ENCODE peak calls at places on chromosome 15, in eight cellular contexts. L is cardiac muscle cell, G is mammary epithelial cell, A is K562, E is IMR-90, M is OCI-LY7, J is thoracic aorta, C is left ventricle myocardium inferior. X is an unnamed sample. For H3K36me3, the result is how much of the 10 kb centered on the place peaks cover.

GRCh38 chr15:85024509-85025336 is 43.1 kb downstream of the PDE8A start:
- DNase-seq in G (peak), L (no peak), C (no peak), M (no peak), E (peak), J (no peak), A (no peak), X (no peak)

GRCh38 chr15:76345269-76345879 is 8.8 kb downstream of the ISL2 start:
- DNase-seq in G (no peak), C (no peak), M (no peak), A (no peak), J (no peak), L (no peak), E (no peak), X (no peak)

GRCh38 chr15:73741401-73741836 is 11.7 kb downstream of the INSYN1 start:
- DNase-seq in M (no peak), C (no peak), E (no peak), A (no peak), L (no peak), J (no peak), G (no peak), X (no peak)

GRCh38 chr15:95655089-95655488 is 675.4 kb upstream of the NR2F2 start:
- DNase-seq in M (no peak), A (no peak), G (no peak), E (peak), L (no peak), J (no peak), C (no peak), X (no peak)

GRCh38 chr15:70260580-70260979 is 162.9 kb upstream of the TLE3 start:
- DNase-seq in E (no peak), J (no peak), L (no peak), C (no peak), M (no peak), A (no peak), G (no peak), X (no peak)

GRCh38 chr15:67707520-67708283 is 117.6 kb upstream of the SKOR1 start:
- DNase-seq in E (peak), M (no peak), A (no peak), C (no peak), L (no peak), J (no peak), G (no peak), X (no peak)

GRCh38 chr15:91320106-91320505 is 220.0 kb downstream of the SV2B start:
- DNase-seq in E (no peak), M (no peak), J (no peak), G (no peak), A (no peak), L (no peak), C (no peak), X (no peak)

GRCh38 chr15:34603095-34603494 is 19.6 kb upstream of the GOLGA8B start:
- DNase-seq in G (no peak), L (no peak), C (no peak), M (no peak), E (peak), J (no peak), A (no peak), X (no peak)

GRCh38 chr15:27820232-27820631 is 278.9 kb downstream of the OCA2 start:
- DNase-seq in G (no peak), A (no peak), E (peak), L (no peak), M (no peak), C (no peak), J (no peak), X (no peak)

GRCh38 chr15:81216411-81216810 is 19.7 kb downstream of the IL16 start:
- DNase-seq in E (no peak), L (no peak), M (no peak), C (peak), G (no peak), J (no peak), A (no peak), X (no peak)

GRCh38 chr15:75051161-75051560 is 27.8 kb downstream of the PPCDC start:
- DNase-seq in A (no peak), L (no peak), E (no peak), G (no peak), C (peak), J (no peak), M (no peak), X (no peak)

GRCh38 chr15:70526221-70526973 is 237.0 kb downstream of the UACA start:
- DNase-seq in E (peak), A (no peak), G (peak), J (no peak), M (peak), C (no peak), L (no peak), X (no peak)

GRCh38 chr15:60614862-60615771 is 136.2 kb upstream of the ICE2 start:
- DNase-seq in M (no peak), L (no peak), A (peak), J (no peak), C (no peak), G (no peak), E (no peak), X (no peak)

GRCh38 chr15:40937762-40938529 is 8.8 kb downstream of the DLL4 start:
- DNase-seq in G (peak), E (no peak), J (no peak), C (no peak), L (no peak), A (no peak), M (no peak), X (no peak)

GRCh38 chr15:72685925-72686794 is at the start of the genes BBS4 and HIGD2B:
- DNase-seq in G (peak), M (peak), L (peak), E (peak), J (peak), C (peak), A (peak), X (peak)

GRCh38 chr15:101250931-101251829 is 668 bp downstream of the CHSY1 start:
- DNase-seq in L (peak), M (no peak), A (peak), E (no peak), G (peak), C (no peak), J (no peak), X (peak)

GRCh38 chr15:46265664-46266063 is 630.8 kb downstream of the SQOR start:
- DNase-seq in M (no peak), L (no peak), C (no peak), G (no peak), E (no peak), A (no peak), J (no peak), X (no peak)

GRCh38 chr15:51356147-51356546 is 14.7 kb downstream of the GLDN start:
- DNase-seq in M (no peak), A (no peak), J (no peak), L (no peak), E (no peak), C (no peak), G (no peak), X (no peak)

GRCh38 chr15:69783211-69783610 is 314.5 kb downstream of the TLE3 start:
- DNase-seq in M (peak), E (no peak), J (no peak), G (no peak), A (no peak), L (no peak), C (no peak), X (no peak)

GRCh38 chr15:99604865-99605264 is 39.1 kb downstream of the MEF2A start:
- DNase-seq in J (no peak), E (no peak), A (no peak), G (no peak), M (peak), L (no peak), C (no peak), X (no peak)

GRCh38 chr15:53693729-53694533 is 65.5 kb downstream of the WDR72 start:
- DNase-seq in C (peak), L (peak), M (no peak), A (no peak), J (no peak), G (peak), E (no peak), X (no peak)

GRCh38 chr15:87567399-87567798 is 689.1 kb downstream of the NTRK3 start:
- DNase-seq in J (no peak), M (no peak), E (no peak), C (no peak), G (no peak), L (no peak), A (no peak), X (no peak)

GRCh38 chr15:98561169-98561941 is 87.0 kb upstream of the IGF1R start:
- DNase-seq in G (no peak), M (no peak), A (no peak), L (no peak), C (no peak), E (no peak), J (no peak), X (no peak)

GRCh38 chr15:42858999-42859789 is 61.4 kb downstream of the TTBK2 start:
- DNase-seq in M (no peak), J (no peak), G (no peak), L (peak), C (no peak), A (no peak), E (peak), X (no peak)

GRCh38 chr15:100529556-100529955 is 806 bp upstream of the CERS3 start:
- DNase-seq in C (no peak), J (no peak), L (no peak), A (no peak), M (no peak), E (no peak), G (peak), X (no peak)

GRCh38 chr15:78065284-78065872 is 12.1 kb downstream of the TBC1D2B start:
- DNase-seq in J (no peak), M (no peak), G (peak), C (peak), L (no peak), E (peak), A (no peak), X (no peak)

GRCh38 chr15:72521682-72522081 is 47.6 kb downstream of the ARIH1 start:
- DNase-seq in L (no peak), E (peak), A (no peak), G (peak), C (no peak), M (no peak), J (no peak), X (no peak)

GRCh38 chr15:88542342-88542733 is 4.1 kb downstream of the DET1 start:
- DNase-seq in J (no peak), E (no peak), C (no peak), G (no peak), M (no peak), L (peak), A (peak), X (no peak)

GRCh38 chr15:94258246-94258645 is 26.9 kb downstream of the MCTP2 start:
- DNase-seq in J (no peak), A (no peak), L (no peak), M (peak), C (no peak), E (no peak), G (no peak), X (peak)

GRCh38 chr15:93459396-93459795 is 370.4 kb upstream of the RGMA start:
- DNase-seq in M (no peak), J (no peak), L (no peak), C (no peak), E (no peak), G (no peak), A (no peak), X (no peak)

GRCh38 chr15:65529754-65530317 is 427 bp upstream of the HACD3 start:
- DNase-seq in M (no peak), J (no peak), G (no peak), A (no peak), E (no peak), L (no peak), C (no peak), X (no peak)

DNA sequence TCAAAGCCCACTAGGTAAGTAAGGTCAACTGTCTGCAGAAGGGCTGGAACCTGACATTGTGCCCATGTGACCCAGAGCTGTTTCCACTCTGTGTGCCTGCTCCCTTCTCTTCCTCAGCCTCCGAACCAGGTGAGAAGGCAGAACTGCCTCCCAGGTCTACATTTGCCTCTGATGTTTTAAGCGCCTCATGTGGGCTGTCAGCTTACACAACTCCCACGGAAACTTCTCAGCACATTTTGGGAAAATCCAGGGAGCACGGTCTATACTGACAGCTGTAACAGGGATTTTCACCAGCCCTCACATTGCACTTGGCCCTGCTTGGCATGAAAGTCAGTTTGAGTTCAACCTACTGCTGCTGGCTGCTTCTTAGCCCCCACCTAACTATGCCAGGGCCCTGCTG is 46.9 kb upstream of the SLC24A5 start:
- DNase-seq in E (no peak), J (no peak), L (no peak), C (no peak), M (no peak), G (no peak), A (no peak), X (no peak)
- H3K36me3 ChIP-seq in E (under half), J (under half), L (under half), C (under half), M (under half), G (under half), A (under half), X (under half)

DNA sequence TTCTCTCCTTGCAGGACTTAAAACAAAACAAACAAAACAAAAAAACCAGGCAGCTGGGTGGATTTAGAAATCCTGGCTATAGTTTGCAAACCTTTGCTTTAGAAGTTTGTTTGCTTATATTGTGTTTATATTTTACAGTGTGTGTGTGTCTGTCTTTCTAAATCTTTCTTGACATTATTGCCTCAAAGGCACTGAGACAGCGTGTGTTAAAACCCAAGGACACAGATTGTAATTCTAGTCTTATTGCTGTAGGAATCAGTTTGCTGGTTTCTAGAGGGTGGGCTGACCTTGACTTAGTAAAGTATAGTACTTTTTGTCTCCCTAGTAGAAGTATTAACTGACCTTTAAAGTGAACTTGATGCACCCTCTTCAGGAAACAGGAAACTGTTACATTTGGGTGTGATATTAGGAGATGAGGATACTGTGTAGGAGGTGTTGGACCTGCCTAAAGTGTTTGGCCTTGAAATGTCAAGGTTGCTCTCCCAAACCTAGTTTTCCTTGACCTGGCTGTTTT is 71.0 kb downstream of the TCF12 start:
- DNase-seq in L (peak), A (no peak), J (no peak), G (no peak), E (peak), M (peak), C (no peak), X (no peak)
- TF ChIP-seq CTCF in L (no peak), A (no peak), J (no peak), G (no peak), E (no peak), M (peak), C (no peak), X (no peak)

DNA sequence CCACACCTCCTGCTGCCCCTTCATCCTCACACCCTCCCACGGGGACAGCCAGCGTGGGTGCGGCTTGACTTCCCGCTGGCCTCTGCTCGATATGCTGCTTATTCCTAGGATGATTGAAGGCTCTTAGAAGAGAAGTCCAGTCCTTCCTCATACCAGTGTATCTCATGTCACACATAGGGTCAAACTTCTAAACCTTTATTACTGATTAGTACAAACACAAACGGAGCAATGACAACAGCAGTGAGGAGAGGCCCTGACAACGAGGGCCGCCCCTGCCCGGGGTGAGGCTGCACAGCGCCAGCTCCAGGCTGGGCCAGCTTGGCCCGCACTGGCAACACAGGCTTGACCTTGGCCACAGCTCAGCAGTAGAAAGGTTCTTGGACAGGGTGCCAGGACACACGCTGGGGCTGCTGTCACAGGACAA is 3.7 kb downstream of the CIB1 start:
- DNase-seq in E (no peak), C (peak), G (no peak), M (no peak), L (no peak), J (no peak), A (no peak), X (no peak)
- H3K36me3 ChIP-seq in E (under half), C (half or more), G (under half), M (under half), L (under half), J (under half), A (half or more), X (under half)

DNA sequence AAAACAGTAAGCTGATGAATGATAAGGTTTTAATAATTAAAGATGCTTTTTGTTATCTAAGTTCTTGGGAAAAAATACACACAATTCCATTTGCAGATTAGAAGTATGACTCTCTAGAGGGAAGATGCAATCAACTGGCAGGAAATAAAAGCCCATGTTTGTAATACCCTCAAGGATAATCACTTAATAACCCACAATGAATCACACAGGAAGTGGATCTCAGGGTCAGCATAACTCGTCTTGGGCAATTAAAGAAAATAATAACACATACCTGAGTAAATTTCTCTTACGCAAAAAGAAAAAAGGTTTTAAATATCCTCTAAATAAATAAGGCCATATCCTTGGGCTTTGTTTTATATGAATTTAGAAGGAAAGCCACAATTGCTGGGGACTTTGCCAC is 9.4 kb upstream of the EID1 start:
- DNase-seq in A (no peak), M (no peak), L (no peak), E (peak), J (no peak), G (peak), C (no peak), X (no peak)
- TF ChIP-seq CTCF in A (no peak), M (no peak), L (no peak), E (no peak), J (no peak), G (no peak), C (no peak), X (no peak)

GRCh38 chr15:26773485-26773877 is 615 bp upstream of the GABRB3 start:
- DNase-seq in L (peak), G (no peak), M (no peak), J (no peak), E (no peak), C (no peak), A (no peak), X (no peak)
- H3K36me3 ChIP-seq in L (under half), G (under half), M (under half), J (under half), E (under half), C (under half), A (under half), X (under half)

X was measured in GM06990.